ENCODE peak calls at places on chromosomes 7 and 10, in six cellular contexts. P is uterus, H is IMR-90, A is prostate gland, D is heart left ventricle, V is HepG2. Y is an unnamed sample.

GRCh38 chr10:17134737-17135260 is 5.2 kb upstream of the CUBN start:
- DNase-seq in P (no peak), H (no peak), A (no peak), D (no peak), V (no peak), Y (no peak)

GRCh38 chr10:24381235-24382010 is 172.5 kb downstream of the KIAA1217 start:
- DNase-seq in P (no peak), H (no peak), A (no peak), D (no peak), V (no peak), Y (no peak)

GRCh38 chr7:148914208-148914777 is 30.2 kb upstream of the EZH2 start:
- DNase-seq in P (no peak), H (peak; percentile 85), A (no peak), D (no peak), V (no peak), Y (no peak)

GRCh38 chr10:30820282-30820991 is 190.9 kb upstream of the LYZL2 start:
- DNase-seq in P (no peak), H (peak; percentile 95), A (no peak), D (no peak), V (no peak), Y (no peak)

GRCh38 chr7:135147341-135147898 is 452 bp upstream of the TMEM140 start:
- DNase-seq in P (no peak), H (peak; percentile 37), A (no peak), D (no peak), V (no peak), Y (no peak)

GRCh38 chr7:102284399-102284798 is 2.3 kb upstream of the SH2B2 start:
- DNase-seq in P (no peak), H (no peak), A (no peak), D (no peak), V (no peak), Y (no peak)

GRCh38 chr10:97103682-97104081 is 82.1 kb downstream of the SLIT1 start:
- DNase-seq in P (no peak), H (no peak), A (no peak), D (no peak), V (no peak), Y (no peak)

GRCh38 chr7:135795846-135796570 is 47.4 kb upstream of the FAM180A start:
- DNase-seq in P (no peak), H (no peak), A (no peak), D (no peak), V (no peak), Y (no peak)

GRCh38 chr7:869348-869747 is 7.0 kb upstream of the GET4 start:
- DNase-seq in P (no peak), H (no peak), A (no peak), D (no peak), V (no peak), Y (no peak)

GRCh38 chr10:62443866-62444265 is 69.7 kb downstream of the ZNF365 start:
- DNase-seq in P (no peak), H (no peak), A (no peak), D (no peak), V (no peak), Y (no peak)

GRCh38 chr7:150448789-150449147 is 1.7 kb upstream of the GIMAP8 start:
- DNase-seq in P (peak; percentile 56), H (peak; percentile 55), A (peak; percentile 55), D (peak; percentile 85), V (peak; percentile 23), Y (peak; percentile 70)

GRCh38 chr7:150451833-150452431 is 1.5 kb downstream of the GIMAP8 start:
- DNase-seq in P (no peak), H (no peak), A (no peak), D (peak; percentile 60), V (no peak), Y (no peak)

GRCh38 chr7:150451097-150451793 is 815 bp downstream of the GIMAP8 start:
- DNase-seq in P (no peak), H (no peak), A (no peak), D (peak; percentile 75), V (no peak), Y (peak; percentile 19)

GRCh38 chr7:150449206-150449956 is 1.0 kb upstream of the GIMAP8 start:
- DNase-seq in P (no peak), H (no peak), A (no peak), D (no peak), V (no peak), Y (no peak)

DNA sequence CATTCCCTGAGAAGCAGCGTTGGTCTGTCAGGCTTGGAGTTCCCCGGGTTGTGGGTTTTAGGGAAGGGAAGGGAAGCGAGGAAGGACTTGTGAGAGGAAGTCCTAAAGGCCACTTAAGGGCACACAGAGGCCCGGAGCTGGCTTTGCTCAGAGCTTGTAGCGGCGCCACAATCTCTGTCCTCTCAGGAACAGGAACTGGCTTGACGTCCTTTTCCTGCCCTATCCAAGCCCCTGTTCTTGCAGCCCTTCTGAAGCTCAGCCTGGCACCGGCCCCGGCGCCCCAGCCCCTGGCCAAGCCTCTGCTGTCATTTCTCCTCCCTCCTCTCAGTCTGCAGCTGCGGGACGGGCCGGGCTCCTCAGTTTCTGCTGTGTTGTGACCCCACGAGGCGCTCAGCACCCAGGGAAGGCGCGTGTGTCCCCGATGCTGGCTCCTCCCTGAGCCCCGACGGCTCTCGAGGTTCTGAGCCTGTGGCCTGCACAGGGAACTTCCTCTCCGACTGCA is at the start of gene GIMAP8:
- DNase-seq in P (no peak), H (no peak), A (no peak), D (peak; percentile 93), V (no peak), Y (peak; percentile 32)
- TF ChIP-seq POLR2A in P (no peak), H (no peak), A (no peak), D (no peak), V (no peak), Y (peak; percentile 6)

GRCh38 chr10:11164806-11165590 is 147.3 kb downstream of the CELF2 start:
- DNase-seq in P (peak; percentile 62), H (peak; percentile 78), A (peak; percentile 34), D (peak; percentile 72), V (no peak), Y (peak; percentile 54)
- TF ChIP-seq POLR2A in P (no peak), H (no peak), A (peak; percentile 4), D (no peak), V (no peak), Y (no peak)

DNA sequence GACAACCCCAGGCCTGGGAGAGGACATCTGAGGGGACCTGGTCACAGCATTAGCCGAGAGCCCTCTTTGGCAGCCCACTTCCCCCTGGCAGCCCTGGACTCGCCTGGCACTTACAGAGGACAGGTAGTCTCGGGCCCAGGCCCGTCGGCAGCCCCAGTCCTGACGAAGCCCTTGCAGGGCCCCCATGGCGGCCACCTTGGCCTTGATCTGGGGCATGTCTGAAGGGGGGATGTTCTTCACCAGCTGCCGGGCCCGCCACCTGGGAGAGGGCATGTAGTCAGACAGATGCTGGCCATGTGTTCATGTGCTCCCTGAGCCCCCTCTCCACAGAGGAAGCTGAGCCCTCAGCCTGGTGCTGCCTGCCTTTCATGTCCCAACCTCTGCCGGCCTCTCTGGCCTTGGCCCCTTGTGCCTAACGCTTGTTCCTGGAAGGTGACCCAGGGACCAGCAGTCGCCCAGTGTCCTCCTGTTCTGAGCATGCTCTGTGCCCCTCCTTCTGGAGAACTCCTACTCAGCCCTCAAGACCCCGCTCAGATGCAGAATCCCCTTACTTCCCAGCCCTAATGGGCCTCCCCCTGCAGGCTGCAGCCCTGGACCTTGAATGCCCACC is 13.9 kb downstream of the MYO1G start:
- DNase-seq in P (no peak), H (no peak), A (no peak), D (no peak), V (no peak), Y (no peak)
- TF ChIP-seq POLR2A in P (no peak), H (no peak), A (no peak), D (no peak), V (no peak), Y (no peak)

DNA sequence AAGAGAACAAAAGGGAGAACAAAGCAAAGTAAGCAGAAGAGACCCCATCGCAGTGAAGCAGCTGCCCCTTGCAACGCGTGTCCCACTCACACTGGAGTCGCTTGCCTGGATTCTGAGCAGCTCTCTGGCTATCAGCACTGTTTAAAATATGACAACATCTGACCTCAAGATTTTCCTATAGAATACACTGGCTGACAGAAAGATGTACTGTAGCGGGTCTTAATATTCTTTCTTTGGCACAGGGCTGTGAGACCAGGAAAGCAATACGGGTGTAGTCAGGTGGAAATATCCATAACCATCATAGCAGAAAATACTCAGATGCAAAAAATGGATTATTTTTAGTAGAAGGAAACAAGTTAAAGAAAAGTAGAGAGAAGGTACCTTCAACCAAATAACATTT is 125.7 kb upstream of the TNS3 start:
- DNase-seq in P (no peak), H (no peak), A (no peak), D (no peak), V (no peak), Y (no peak)
- TF ChIP-seq POLR2A in P (no peak), H (no peak), A (no peak), D (no peak), V (no peak), Y (no peak)

DNA sequence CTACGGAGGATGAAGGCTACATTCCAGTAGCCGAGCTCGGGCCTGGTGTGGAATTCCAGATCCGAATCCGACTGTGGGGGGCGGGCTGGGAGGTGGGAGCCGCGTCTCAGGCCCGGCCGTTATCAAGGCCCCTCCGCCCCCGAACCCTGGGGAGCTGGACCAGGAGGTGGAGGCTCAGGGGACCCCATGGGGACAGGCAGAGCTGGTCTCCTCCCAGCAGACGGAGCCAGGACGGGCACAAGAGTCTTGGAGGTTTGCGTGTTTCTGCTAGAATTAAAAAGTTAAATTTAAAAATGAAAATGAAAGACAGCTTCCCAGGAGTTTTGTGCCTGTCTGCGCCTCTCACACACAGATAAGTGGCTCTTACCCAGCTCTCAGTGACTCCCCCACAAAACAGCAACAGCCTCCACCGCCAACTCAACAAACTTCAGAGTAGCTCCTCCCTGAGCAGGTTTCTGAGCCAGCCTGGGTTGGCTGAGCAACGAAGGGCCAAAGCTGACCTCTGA is 5.1 kb upstream of the UTF1 start:
- DNase-seq in P (peak; percentile 62), H (no peak), A (no peak), D (no peak), V (no peak), Y (peak; percentile 78)
- TF ChIP-seq POLR2A in P (no peak), H (no peak), A (no peak), D (no peak), V (no peak), Y (no peak)

GRCh38 chr10:114821293-114821914 is at the start of gene FHIP2A:
- DNase-seq in P (peak; percentile 81), H (peak; percentile 66), A (peak; percentile 64), D (peak; percentile 78), V (peak; percentile 43), Y (peak; percentile 71)
- TF ChIP-seq POLR2A in P (peak; percentile 74), H (peak; percentile 27), A (no peak), D (no peak), V (peak; percentile 21), Y (peak; percentile 47)

GRCh38 chr10:68327889-68328786 is 3.7 kb upstream of the HNRNPH3 start:
- DNase-seq in P (no peak), H (peak; percentile 60), A (no peak), D (no peak), V (peak; percentile 57), Y (no peak)
- TF ChIP-seq POLR2A in P (no peak), H (no peak), A (no peak), D (no peak), V (no peak), Y (no peak)

Y was measured in thyroid gland.